ENCODE peak calls at places on chromosome X, in five cellular contexts. G is A549, W is SK-N-SH, X is K562, I is GM12878. Z is an unnamed sample.

GRCh38 chrX:154718607-154719006 is 32.3 kb downstream of the GAB3 start:
- DNase-seq in G (no peak), I (no peak), W (no peak), X (no peak), Z (no peak)

GRCh38 chrX:2552621-2553297 is 52.0 kb upstream of the DHRSX start:
- DNase-seq in G (peak; percentile 29), I (no peak), X (no peak), W (no peak), Z (no peak)

GRCh38 chrX:117803463-117803862 is 313.1 kb downstream of the KLHL13 start:
- DNase-seq in I (no peak), W (no peak), G (no peak), X (no peak), Z (no peak)

GRCh38 chrX:133681897-133682296 is 266.6 kb upstream of the GPC4 start:
- DNase-seq in I (no peak), X (no peak), G (no peak), W (no peak), Z (no peak)

GRCh38 chrX:110588164-110588563 is 207.5 kb downstream of the CHRDL1 start:
- DNase-seq in W (no peak), X (no peak), I (no peak), G (no peak), Z (no peak)

GRCh38 chrX:36534900-36535299 is 473.3 kb upstream of the FAM47C start:
- DNase-seq in I (no peak), X (no peak), G (no peak), W (no peak), Z (no peak)

GRCh38 chrX:72316408-72317079 is 10.8 kb upstream of the CITED1 start:
- DNase-seq in I (no peak), W (no peak), X (no peak), G (no peak), Z (no peak)

GRCh38 chrX:120664081-120664480 is 34.2 kb upstream of the C1GALT1C1 start:
- DNase-seq in G (no peak), W (no peak), I (no peak), X (no peak), Z (peak; percentile 13)

GRCh38 chrX:112678831-112679230 is 907 bp downstream of the LHFPL1 start:
- DNase-seq in I (no peak), X (no peak), W (no peak), G (no peak), Z (no peak)

GRCh38 chrX:108420481-108420880 is 17.7 kb downstream of the COL4A6 start:
- DNase-seq in I (no peak), W (no peak), X (no peak), G (no peak), Z (no peak)

GRCh38 chrX:102934624-102935023 is 2.4 kb upstream of the RAB40AL start:
- DNase-seq in X (peak; percentile 29), G (peak; percentile 3), W (peak; percentile 59), I (no peak), Z (peak; percentile 4)

GRCh38 chrX:110944793-110945466 is 149.3 kb upstream of the CHRDL1 start:
- DNase-seq in G (no peak), W (peak; percentile 58), X (no peak), I (no peak), Z (no peak)

GRCh38 chrX:336227-336626 is 17.6 kb upstream of the GTPBP6 start:
- DNase-seq in I (no peak), W (no peak), G (no peak), X (no peak), Z (no peak)

GRCh38 chrX:40538391-40538790 is 42.4 kb upstream of the ATP6AP2 start:
- DNase-seq in W (no peak), I (no peak), G (no peak), X (no peak), Z (no peak)

GRCh38 chrX:12977761-12978204 is 2.9 kb downstream of the TMSB4X start:
- DNase-seq in X (no peak), G (no peak), W (no peak), I (no peak), Z (no peak)

GRCh38 chrX:103503163-103503852 is 16.0 kb downstream of the RAB40A start:
- DNase-seq in X (no peak), G (no peak), I (no peak), W (peak; percentile 57), Z (peak; percentile 33)

GRCh38 chrX:16461968-16462367 is 188.0 kb upstream of the S100G start:
- DNase-seq in G (no peak), I (no peak), W (no peak), X (no peak), Z (no peak)

DNA sequence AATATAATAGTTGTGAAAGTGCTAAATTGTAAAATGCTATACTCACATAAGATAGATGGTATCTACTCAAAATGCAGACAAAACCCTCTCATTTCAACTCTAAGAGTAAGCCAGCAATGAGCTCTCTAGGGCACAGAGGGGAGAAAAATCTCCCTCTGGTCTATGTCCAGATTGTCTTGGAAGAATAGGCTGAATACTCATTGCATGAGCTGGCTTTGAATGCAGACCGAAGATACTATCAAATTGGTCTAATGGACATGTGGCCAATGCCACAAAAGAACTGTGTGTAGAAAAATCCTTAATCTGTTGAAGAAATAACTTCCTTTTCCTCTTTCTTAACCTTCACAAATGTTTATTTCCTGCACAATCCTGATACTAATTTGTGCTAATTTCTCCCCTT is 3.5 kb downstream of the ZXDA start:
- DNase-seq in W (no peak), I (no peak), G (no peak), X (no peak), Z (peak; percentile 61)
- TF ChIP-seq RCOR1 in W (no peak), I (no peak), G (no peak), X (no peak), Z (no peak)

DNA sequence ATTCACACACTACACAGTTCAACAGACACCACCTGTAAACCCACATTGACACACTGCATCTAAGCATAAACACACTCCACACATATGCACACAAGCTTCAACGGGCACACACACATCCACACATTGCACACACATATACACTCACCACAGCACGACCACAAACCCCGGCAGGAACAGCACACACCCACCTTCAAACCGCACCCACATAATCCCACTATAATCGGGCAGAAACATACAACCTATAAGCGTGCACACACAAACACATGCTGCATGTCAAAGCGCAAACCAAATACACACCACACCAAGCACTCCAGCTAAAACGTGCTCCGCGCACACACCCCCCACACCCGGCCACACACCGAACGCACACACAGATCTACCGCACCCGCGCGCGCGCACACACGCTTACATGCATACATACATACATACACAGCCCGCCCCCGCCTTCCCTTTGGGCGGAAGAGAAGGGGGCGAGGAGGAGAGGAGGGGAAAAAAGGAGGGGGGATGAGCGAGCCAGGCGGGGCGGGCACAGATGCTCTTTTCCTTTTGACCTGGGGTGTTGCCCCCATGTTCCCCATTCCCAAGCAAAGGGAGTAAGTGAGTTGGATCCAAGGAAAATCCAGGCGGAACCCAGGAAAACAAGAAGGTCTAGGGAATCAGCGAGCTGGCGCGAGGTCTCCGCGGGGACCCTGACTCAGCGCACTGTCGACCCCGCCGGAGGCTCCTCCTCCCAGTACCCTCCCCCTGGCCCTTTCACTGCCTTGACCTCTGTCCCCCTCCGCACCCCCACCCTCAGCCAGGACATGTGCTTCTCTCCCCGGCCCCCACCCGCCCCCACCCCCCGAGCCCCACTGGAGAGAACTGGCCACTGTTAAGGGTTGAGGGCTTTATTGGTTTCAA is 9.9 kb downstream of the ARHGAP36 start:
- DNase-seq in G (no peak), I (no peak), X (no peak), W (peak; percentile 51), Z (no peak)
- TF ChIP-seq RCOR1 in G (no peak), I (no peak), X (no peak), W (no peak), Z (no peak)

GRCh38 chrX:20143111-20143510 is 1.5 kb upstream of the EIF1AX start:
- DNase-seq in W (no peak), G (no peak), I (no peak), X (no peak), Z (no peak)

GRCh38 chrX:20141281-20142220 is at the start of gene EIF1AX:
- DNase-seq in I (peak; percentile 97), X (peak; percentile 83), W (peak; percentile 93), G (peak; percentile 62), Z (peak; percentile 99)

GRCh38 chrX:20143539-20143938 is 1.9 kb upstream of the EIF1AX start:
- DNase-seq in G (no peak), I (no peak), W (peak; percentile 23), X (no peak), Z (no peak)

GRCh38 chrX:20140410-20140809 is 1.2 kb downstream of the EIF1AX start:
- DNase-seq in I (no peak), X (no peak), G (no peak), W (no peak), Z (no peak)

DNA sequence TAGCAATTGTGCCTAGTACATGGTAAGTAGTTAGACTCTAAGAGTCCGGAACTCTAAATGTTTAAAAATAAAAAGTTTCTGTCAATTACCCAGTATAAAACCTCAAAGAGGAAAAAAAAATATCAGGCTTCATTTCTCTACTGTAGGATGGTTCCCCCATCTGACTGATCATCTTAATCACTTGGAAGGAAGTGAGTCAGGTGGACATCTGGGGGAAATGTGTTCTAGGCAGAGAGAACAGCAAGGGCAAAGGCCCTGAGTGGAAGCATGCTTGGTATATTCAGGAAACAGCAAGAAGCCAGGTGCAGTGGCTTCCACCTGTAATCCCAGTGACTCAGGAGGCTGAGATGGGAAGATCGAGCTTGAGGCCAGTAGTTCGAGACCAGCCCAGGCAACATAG is 2.9 kb upstream of the EIF1AX start:
- DNase-seq in W (no peak), X (no peak), G (no peak), I (no peak), Z (peak; percentile 82)
- TF ChIP-seq RCOR1 in W (no peak), X (no peak), G (no peak), I (no peak), Z (no peak)

GRCh38 chrX:148049441-148049840 is 68.3 kb downstream of the FMR1NB start:
- DNase-seq in G (peak; percentile 1), X (peak; percentile 10), I (no peak), W (peak; percentile 37), Z (peak; percentile 18)
- TF ChIP-seq RCOR1 in G (no peak), X (no peak), I (no peak), W (no peak), Z (no peak)

Z was measured in IMR-90.